ENCODE peak calls at places on chromosomes 6 and 20, in seven cellular contexts. V is sigmoid colon, Z is transverse colon, B is nephron progenitor cell, N is heart right ventricle, H is upper lobe of left lung, X is spleen. C is an unnamed sample.

GRCh38 chr20:36856196-36856595 is 19.7 kb upstream of the TLDC2 start:
- DNase-seq in X (no peak), H (no peak), N (no peak), Z (no peak), V (no peak), B (no peak), C (no peak)

GRCh38 chr6:5968817-5969726 is 37.7 kb downstream of the NRN1 start:
- DNase-seq in V (no peak), X (no peak), H (peak; percentile 58), N (peak; percentile 66), Z (peak; percentile 19), B (no peak), C (no peak)

GRCh38 chr20:21100590-21101452 is 5.3 kb downstream of the LINC00237 start:
- DNase-seq in Z (no peak), B (peak; percentile 35), V (no peak), N (no peak), H (no peak), X (peak; percentile 83), C (no peak)

GRCh38 chr6:113433506-113433991 is 423.6 kb upstream of the MARCKS start:
- DNase-seq in X (no peak), H (peak; percentile 86), V (peak; percentile 84), N (peak; percentile 26), B (peak; percentile 6), Z (peak; percentile 53), C (no peak)

GRCh38 chr6:149094934-149095341 is 222.6 kb upstream of the TAB2 start:
- DNase-seq in B (no peak), N (no peak), X (no peak), Z (no peak), V (no peak), H (no peak), C (no peak)

GRCh38 chr20:58696411-58696961 is 3.9 kb downstream of the NPEPL1 start:
- DNase-seq in V (peak; percentile 59), X (peak; percentile 53), H (no peak), Z (no peak), N (no peak), B (no peak), C (no peak)

GRCh38 chr6:41505084-41506049 is 40.8 kb upstream of the FOXP4 start:
- DNase-seq in V (peak; percentile 95), N (peak; percentile 77), H (peak; percentile 45), Z (peak; percentile 72), B (peak; percentile 62), X (peak; percentile 91), C (peak; percentile 66)

GRCh38 chr20:60316759-60317158 is 358.5 kb downstream of the CDH26 start:
- DNase-seq in X (no peak), N (no peak), Z (no peak), B (no peak), H (no peak), V (no peak), C (no peak)

GRCh38 chr20:37565134-37565811 is 37.6 kb upstream of the BLCAP start:
- DNase-seq in X (no peak), N (no peak), V (no peak), H (no peak), B (peak; percentile 47), Z (no peak), C (no peak)

GRCh38 chr6:104381907-104382306 is 477.8 kb downstream of the HACE1 start:
- DNase-seq in N (no peak), V (no peak), Z (no peak), H (no peak), X (no peak), B (no peak), C (no peak)

GRCh38 chr6:31308845-31309175 is 36.9 kb upstream of the HLA-C start:
- DNase-seq in H (no peak), Z (no peak), X (no peak), V (no peak), B (no peak), N (no peak), C (no peak)

GRCh38 chr6:5995705-5996686 is 10.7 kb downstream of the NRN1 start:
- DNase-seq in N (peak; percentile 79), X (peak; percentile 87), B (peak; percentile 88), V (peak; percentile 73), Z (peak; percentile 54), H (peak; percentile 63), C (no peak)

GRCh38 chr6:165119231-165120020 is 190.0 kb downstream of the C6orf118 start:
- DNase-seq in B (no peak), H (peak; percentile 25), X (no peak), N (no peak), V (no peak), Z (no peak), C (no peak)

GRCh38 chr6:36349240-36349639 is 12.6 kb upstream of the BNIP5 start:
- DNase-seq in B (no peak), V (no peak), X (no peak), N (no peak), H (no peak), Z (peak; percentile 75), C (no peak)

GRCh38 chr20:24502184-24502583 is 32.8 kb downstream of the SYNDIG1 start:
- DNase-seq in B (no peak), V (peak; percentile 77), Z (no peak), N (no peak), H (no peak), X (peak; percentile 55), C (no peak)

GRCh38 chr20:50969912-50970311 is 11.3 kb downstream of the MOCS3 start:
- DNase-seq in H (no peak), Z (no peak), X (no peak), B (no peak), N (no peak), V (no peak), C (no peak)

GRCh38 chr20:59299961-59300340 is 460 bp upstream of the EDN3 start:
- DNase-seq in Z (peak; percentile 86), N (no peak), X (no peak), B (peak; percentile 21), V (no peak), H (no peak), C (no peak)

GRCh38 chr20:51536116-51537069 is 6.1 kb downstream of the NFATC2 start:
- DNase-seq in Z (no peak), V (peak; percentile 29), B (no peak), H (no peak), X (no peak), N (no peak), C (no peak)

GRCh38 chr6:92777146-92777740 is 642.1 kb downstream of the EPHA7 start:
- DNase-seq in X (no peak), N (no peak), V (no peak), B (no peak), H (no peak), Z (no peak), C (no peak)
- TF ChIP-seq CTCF in X (peak; percentile 17), N (peak; percentile 64), V (no peak), B (peak; percentile 65), H (peak; percentile 30), Z (peak; percentile 41), C (no peak)

DNA sequence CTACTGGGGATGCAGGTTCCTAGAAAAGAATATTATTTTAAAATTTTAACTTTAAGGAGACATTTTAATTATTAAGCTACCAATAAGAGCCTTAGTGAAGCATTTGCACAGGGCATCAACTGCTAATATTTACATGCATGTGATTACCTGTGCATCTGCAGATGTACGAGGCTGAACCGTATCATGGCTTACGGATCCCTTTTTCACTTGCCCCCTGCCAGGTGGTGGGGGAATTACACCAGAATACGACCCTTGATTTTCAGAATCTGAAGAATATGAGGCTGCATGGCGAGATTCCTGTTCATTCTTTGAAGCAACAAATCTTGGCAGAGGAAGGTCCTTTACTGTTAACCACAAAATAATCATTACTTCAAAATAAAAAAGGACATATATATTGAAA is 42.7 kb downstream of the REPS1 start:
- DNase-seq in B (peak; percentile 7), V (no peak), H (no peak), N (no peak), X (no peak), Z (no peak), C (no peak)
- TF ChIP-seq CTCF in B (peak; percentile 19), V (no peak), H (no peak), N (no peak), X (no peak), Z (no peak), C (no peak)

GRCh38 chr20:32902456-32903420 is 44.0 kb downstream of the EFCAB8 start:
- DNase-seq in B (peak; percentile 67), X (peak; percentile 90), H (peak; percentile 55), N (peak; percentile 41), V (peak; percentile 74), Z (peak; percentile 44), C (peak; percentile 51)
- TF ChIP-seq CTCF in B (peak; percentile 94), X (peak; percentile 93), H (peak; percentile 92), N (peak; percentile 86), V (peak; percentile 76), Z (peak; percentile 91), C (peak; percentile 77)

GRCh38 chr20:17648782-17649730 is 33.0 kb downstream of the RRBP1 start:
- DNase-seq in X (peak; percentile 82), Z (peak; percentile 69), N (peak; percentile 44), B (no peak), V (peak; percentile 56), H (peak; percentile 78), C (no peak)
- TF ChIP-seq CTCF in X (peak; percentile 20), Z (peak; percentile 45), N (peak; percentile 59), B (peak; percentile 27), V (no peak), H (peak; percentile 52), C (no peak)

DNA sequence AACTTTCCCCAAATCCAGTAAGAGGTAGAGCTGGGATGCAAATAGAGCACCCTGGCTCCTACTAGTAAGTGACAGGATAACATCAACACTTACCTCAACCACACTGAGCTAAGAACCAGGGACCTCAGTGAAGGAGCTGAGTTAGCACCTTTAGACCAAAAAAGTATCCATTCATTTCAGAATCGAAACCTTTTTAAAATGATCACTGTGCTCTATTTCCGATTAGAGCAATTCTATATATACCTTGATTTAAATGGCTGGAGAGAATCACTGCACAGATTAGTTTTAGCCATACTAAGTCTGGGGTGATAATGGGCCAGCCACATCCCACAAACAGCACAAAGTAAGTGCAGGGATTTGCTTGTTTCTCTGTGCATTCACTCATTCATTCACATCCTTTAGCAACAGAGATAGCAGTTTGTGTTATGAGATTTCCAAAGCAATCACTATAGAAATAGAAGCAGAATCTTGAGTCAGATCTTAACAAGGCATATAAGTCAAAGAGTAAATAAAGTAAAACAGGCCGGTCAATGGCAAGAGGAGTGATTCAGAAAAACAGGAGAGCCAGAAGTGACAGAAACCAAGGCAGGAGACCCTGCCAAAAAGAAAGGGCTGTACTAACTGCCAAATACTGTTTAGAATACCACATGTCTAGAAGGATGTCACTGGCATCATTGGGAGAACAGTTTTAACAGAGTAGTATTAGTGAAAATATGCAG is 136.3 kb downstream of the KIF13A start:
- DNase-seq in Z (no peak), H (no peak), V (no peak), X (no peak), B (no peak), N (no peak), C (no peak)
- TF ChIP-seq CTCF in Z (no peak), H (no peak), V (no peak), X (no peak), B (no peak), N (no peak), C (no peak)